ENCODE peak calls at places on chromosome 13, in seven cellular contexts. Z, K, H, V, A, E and I are unnamed samples.

GRCh38 chr13:113113846-113114271 is 8.3 kb downstream of the F7 start:
- DNase-seq in Z (no peak), K (no peak), H (no peak), V (peak), A (no peak), E (no peak), I (no peak)

GRCh38 chr13:95236774-95237173 is 64.5 kb downstream of the ABCC4 start:
- DNase-seq in Z (no peak), K (no peak), H (no peak), V (no peak), A (no peak), E (no peak), I (no peak)

GRCh38 chr13:98157188-98157587 is 14.3 kb downstream of the FARP1 start:
- DNase-seq in Z (no peak), K (no peak), H (no peak), V (no peak), A (no peak), E (no peak), I (no peak)

GRCh38 chr13:113814435-113814821 is 49.4 kb downstream of the GAS6 start:
- DNase-seq in Z (no peak), K (no peak), H (no peak), V (peak), A (no peak), E (no peak), I (no peak)

GRCh38 chr13:85666356-85666755 is 132.9 kb downstream of the SLITRK6 start:
- DNase-seq in Z (peak), K (no peak), H (no peak), V (no peak), A (peak), E (no peak), I (no peak)

GRCh38 chr13:34506796-34507195 is 435.3 kb upstream of the NBEA start:
- DNase-seq in Z (no peak), K (no peak), H (no peak), V (no peak), A (no peak), E (no peak), I (no peak)

GRCh38 chr13:42110410-42111155 is 62.1 kb downstream of the DGKH start:
- DNase-seq in Z (peak), K (peak), H (peak), V (no peak), A (peak), E (no peak), I (peak)

GRCh38 chr13:99265823-99266426 is 7.7 kb upstream of the GPR18 start:
- DNase-seq in Z (peak), K (no peak), H (no peak), V (no peak), A (peak), E (no peak), I (peak)

GRCh38 chr13:45623516-45624090 is 8.1 kb upstream of the ERICH6B start:
- DNase-seq in Z (peak), K (no peak), H (no peak), V (no peak), A (no peak), E (no peak), I (no peak)

GRCh38 chr13:75704194-75704941 is 68.2 kb downstream of the LMO7 start:
- DNase-seq in Z (no peak), K (no peak), H (no peak), V (no peak), A (no peak), E (no peak), I (no peak)